ENCODE peak calls at places on chromosomes 3 and 15, in five cellular contexts. P, W, K, N and L are unnamed samples.

GRCh38 chr3:33578325-33579180 is 138.3 kb upstream of the UBP1 start:
- DNase-seq in W (no peak), N (no peak), K (no peak), P (no peak), L (no peak)

GRCh38 chr15:86165263-86166204 is 85.9 kb downstream of the AGBL1 start:
- DNase-seq in P (no peak), N (no peak), K (no peak), W (no peak), L (no peak)

GRCh38 chr15:47620960-47621681 is 96.2 kb upstream of the SEMA6D start:
- DNase-seq in K (no peak), P (no peak), W (no peak), N (no peak), L (no peak)

GRCh38 chr3:15332405-15333098 is at the start of gene SH3BP5:
- DNase-seq in K (peak; percentile 75), P (peak; percentile 88), N (peak; percentile 82), W (no peak), L (no peak)

GRCh38 chr3:128745742-128746141 is 19.8 kb downstream of the RAB7A start:
- DNase-seq in K (no peak), N (no peak), P (no peak), W (no peak), L (no peak)

GRCh38 chr3:169564883-169565282 is 98.6 kb downstream of the MECOM start:
- DNase-seq in N (no peak), P (no peak), W (no peak), K (no peak), L (no peak)

GRCh38 chr3:37320276-37320675 is 145.9 kb upstream of the LRRFIP2 start:
- DNase-seq in K (no peak), N (no peak), W (no peak), P (no peak), L (no peak)

GRCh38 chr15:83062768-83063180 is 4.3 kb downstream of the BTBD1 start:
- DNase-seq in W (no peak), N (no peak), K (no peak), P (no peak), L (no peak)

GRCh38 chr3:106811376-106811775 is 565.9 kb upstream of the CCDC54 start:
- DNase-seq in K (no peak), N (no peak), P (no peak), W (peak; percentile 46), L (no peak)

GRCh38 chr15:39499151-39499550 is 81.7 kb upstream of the THBS1 start:
- DNase-seq in P (no peak), K (no peak), W (no peak), N (no peak), L (no peak)

GRCh38 chr15:79960502-79961217 is 10.3 kb downstream of the BCL2A1 start:
- DNase-seq in P (no peak), W (no peak), N (no peak), K (no peak), L (no peak)

GRCh38 chr3:171967137-171967783 is 72.1 kb upstream of the FNDC3B start:
- DNase-seq in W (peak; percentile 93), P (no peak), K (no peak), N (no peak), L (peak; percentile 88)

GRCh38 chr3:12886736-12887135 is 45.4 kb upstream of the RPL32 start:
- DNase-seq in P (no peak), W (no peak), K (no peak), N (no peak), L (no peak)

GRCh38 chr15:97736748-97737147 is 223.8 kb upstream of the ARRDC4 start:
- DNase-seq in W (no peak), P (no peak), N (no peak), K (no peak), L (no peak)

GRCh38 chr15:57005244-57005643 is 86.8 kb downstream of the TCF12 start:
- DNase-seq in N (no peak), K (no peak), W (no peak), P (no peak), L (no peak)

GRCh38 chr3:49469037-49469875 is 811 bp upstream of the DAG1 start:
- DNase-seq in N (peak; percentile 54), P (peak; percentile 87), K (no peak), W (peak; percentile 44), L (peak; percentile 57)

GRCh38 chr3:109685084-109686079 is 348.0 kb upstream of the DPPA4 start:
- DNase-seq in K (no peak), N (no peak), W (peak; percentile 90), P (peak; percentile 97), L (peak; percentile 93)

GRCh38 chr3:170809021-170809974 is 60.7 kb downstream of the RPL22L1 start:
- DNase-seq in K (no peak), N (peak; percentile 44), P (peak; percentile 44), W (no peak), L (peak; percentile 57)

GRCh38 chr15:58286541-58286940 is 145.2 kb upstream of the LIPC start:
- DNase-seq in W (no peak), K (no peak), N (no peak), P (no peak), L (no peak)

GRCh38 chr3:188698436-188698835 is 473.3 kb upstream of the TPRG1 start:
- DNase-seq in P (no peak), K (no peak), W (no peak), N (no peak), L (no peak)

GRCh38 chr15:83284563-83285283 is at the start of gene BNC1:
- DNase-seq in K (no peak), W (no peak), N (peak; percentile 37), P (no peak), L (no peak)

GRCh38 chr3:100103558-100104441 is 10.5 kb downstream of the FILIP1L start:
- DNase-seq in P (no peak), K (no peak), W (no peak), N (no peak), L (peak; percentile 52)

GRCh38 chr3:9765865-9766264 is 3.9 kb downstream of the CAMK1 start:
- DNase-seq in W (no peak), K (no peak), P (no peak), N (no peak), L (no peak)

GRCh38 chr3:114563720-114564119 is 269.9 kb downstream of the TIGIT start:
- DNase-seq in K (no peak), W (no peak), N (no peak), P (no peak), L (no peak)

GRCh38 chr3:156106721-156107373 is 13.5 kb upstream of the KCNAB1 start:
- DNase-seq in P (no peak), N (no peak), K (no peak), W (no peak), L (no peak)

GRCh38 chr3:43620953-43621405 is 832 bp downstream of the ANO10 start:
- DNase-seq in N (no peak), P (no peak), K (no peak), W (no peak), L (no peak)

GRCh38 chr15:75032391-75032790 is 9.0 kb downstream of the PPCDC start:
- DNase-seq in P (no peak), K (no peak), N (no peak), W (no peak), L (no peak)

GRCh38 chr3:149658444-149659172 is 783 bp upstream of the WWTR1 start:
- DNase-seq in W (no peak), N (peak; percentile 63), P (peak; percentile 84), K (no peak), L (peak; percentile 67)

GRCh38 chr3:188531210-188531609 is 377.3 kb downstream of the LPP start:
- DNase-seq in P (no peak), N (no peak), W (no peak), K (no peak), L (no peak)

GRCh38 chr3:64642327-64643151 is 45.3 kb downstream of the ADAMTS9 start:
- DNase-seq in N (no peak), W (no peak), K (no peak), P (no peak), L (no peak)

GRCh38 chr15:76983588-76984379 is 11.1 kb upstream of the PSTPIP1 start:
- DNase-seq in N (no peak), P (no peak), W (no peak), K (no peak), L (no peak)

GRCh38 chr15:76982756-76983155 is 12.2 kb upstream of the PSTPIP1 start:
- DNase-seq in N (no peak), W (no peak), K (no peak), P (no peak), L (no peak)

GRCh38 chr15:76979996-76980520 is 14.9 kb upstream of the PSTPIP1 start:
- DNase-seq in P (no peak), K (no peak), N (no peak), W (no peak), L (no peak)

GRCh38 chr15:76979331-76979925 is 15.5 kb upstream of the PSTPIP1 start:
- DNase-seq in P (no peak), N (no peak), K (no peak), W (no peak), L (no peak)

GRCh38 chr15:76982356-76982755 is 12.6 kb upstream of the PSTPIP1 start:
- DNase-seq in P (no peak), W (no peak), N (no peak), K (no peak), L (no peak)
- TF ChIP-seq CTCF in P (no peak), W (no peak), N (no peak), K (no peak), L (no peak)

DNA sequence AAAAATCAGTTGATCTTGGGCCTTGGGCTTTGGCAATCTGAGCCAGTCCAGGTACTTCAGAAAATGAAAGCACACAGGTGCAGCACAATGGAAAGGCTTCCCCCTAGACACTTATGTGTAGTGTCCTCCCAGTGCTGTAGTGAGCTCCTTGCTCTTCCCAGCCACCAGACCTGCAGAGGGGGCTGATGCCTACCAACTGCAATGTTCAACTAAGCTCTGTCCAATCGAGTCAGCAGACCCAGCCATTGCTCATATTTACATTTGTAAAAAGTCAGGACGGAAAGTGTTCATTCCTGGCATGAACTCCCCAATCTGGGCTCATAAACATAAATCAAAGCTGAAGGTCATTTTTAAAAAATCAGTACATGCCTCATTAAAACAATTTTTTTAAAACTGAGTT is 73.0 kb downstream of the FOXP1 start:
- DNase-seq in P (peak; percentile 40), W (peak; percentile 41), K (no peak), N (no peak), L (no peak)
- TF ChIP-seq CTCF in P (no peak), W (peak; percentile 53), K (no peak), N (no peak), L (no peak)

GRCh38 chr3:191261304-191261638 is 62.2 kb downstream of the OSTN start:
- DNase-seq in W (no peak), K (no peak), P (no peak), N (no peak), L (no peak)
- TF ChIP-seq CTCF in W (no peak), K (no peak), P (no peak), N (no peak), L (no peak)

GRCh38 chr3:181690769-181691168 is 21.0 kb upstream of the SOX2 start:
- DNase-seq in W (no peak), K (no peak), N (no peak), P (no peak), L (no peak)
- TF ChIP-seq CTCF in W (no peak), K (no peak), N (no peak), P (no peak), L (no peak)